ENCODE peak calls at places on chromosomes 11 and 22, in seven cellular contexts. W, Z, D, Q, K, T and N are unnamed samples.

GRCh38 chr11:125512106-125512505 is 16.0 kb upstream of the FEZ1 start:
- DNase-seq in W (no peak), D (no peak), Z (no peak), Q (no peak), T (no peak), K (no peak), N (no peak)

GRCh38 chr11:69251639-69252493 is 42.1 kb upstream of the MYEOV start:
- DNase-seq in D (no peak), Z (peak; percentile 5), W (peak; percentile 53), K (no peak), Q (no peak), T (no peak), N (no peak)

GRCh38 chr11:96278039-96278897 is 64.7 kb downstream of the MAML2 start:
- DNase-seq in W (no peak), Z (no peak), T (no peak), D (no peak), K (no peak), Q (no peak), N (no peak)

GRCh38 chr22:45103756-45104155 is 60.0 kb upstream of the NUP50 start:
- DNase-seq in K (no peak), W (no peak), Z (no peak), T (no peak), D (no peak), Q (no peak), N (no peak)

GRCh38 chr11:1049911-1050580 is 13.5 kb upstream of the MUC6 start:
- DNase-seq in K (no peak), T (no peak), D (no peak), Z (no peak), Q (no peak), W (no peak), N (no peak)

GRCh38 chr22:25080855-25081254 is 118.8 kb upstream of the CRYBB3 start:
- DNase-seq in T (no peak), D (no peak), W (no peak), Q (no peak), Z (no peak), K (no peak), N (no peak)

GRCh38 chr11:76251576-76251975 is 45.3 kb upstream of the WNT11 start:
- DNase-seq in Z (no peak), Q (no peak), W (no peak), T (no peak), K (no peak), D (no peak), N (no peak)

GRCh38 chr22:30422481-30423295 is 2.9 kb upstream of the MTFP1 start:
- DNase-seq in T (no peak), D (peak; percentile 78), W (peak; percentile 82), Q (no peak), K (no peak), Z (peak; percentile 73), N (peak; percentile 89)

GRCh38 chr11:46273511-46274205 is 3.8 kb upstream of the CREB3L1 start:
- DNase-seq in Q (no peak), T (no peak), K (no peak), Z (peak; percentile 27), W (peak; percentile 78), D (peak; percentile 66), N (no peak)

GRCh38 chr11:61083601-61084147 is 18.6 kb upstream of the CD5 start:
- DNase-seq in D (no peak), Z (no peak), W (no peak), Q (no peak), K (no peak), T (no peak), N (no peak)

DNA sequence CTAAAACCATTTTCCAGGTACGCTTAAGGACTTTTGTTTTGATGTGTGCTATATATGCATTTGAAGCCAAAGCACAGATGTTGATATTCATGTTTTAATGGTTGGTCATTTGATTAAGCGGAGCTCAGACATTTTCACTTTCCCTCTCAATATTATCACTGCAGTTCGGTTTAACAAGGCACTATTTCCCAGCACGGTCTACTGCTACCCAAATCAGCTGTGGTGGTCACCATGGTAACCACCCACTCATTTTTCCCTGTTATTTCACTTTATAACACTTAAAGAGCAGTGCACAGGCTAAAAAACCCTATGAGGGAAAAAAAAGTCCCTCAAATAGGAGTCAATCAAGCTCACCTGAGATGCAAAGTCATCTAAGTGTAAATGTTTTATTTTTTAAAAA is 439.6 kb upstream of the CCDC90B start:
- DNase-seq in Z (no peak), K (no peak), W (no peak), D (no peak), Q (no peak), T (no peak), N (no peak)
- TF ChIP-seq POLR2AphosphoS5 in Z (no peak), K (no peak), W (no peak), D (no peak), Q (no peak), T (no peak), N (no peak)

GRCh38 chr11:78465169-78465942 is 47.7 kb upstream of the GAB2 start:
- DNase-seq in Z (no peak), D (peak; percentile 35), Q (peak; percentile 47), W (no peak), K (no peak), T (peak; percentile 52), N (no peak)
- TF ChIP-seq POLR2AphosphoS5 in Z (no peak), D (peak; percentile 30), Q (peak; percentile 81), W (no peak), K (no peak), T (no peak), N (no peak)

DNA sequence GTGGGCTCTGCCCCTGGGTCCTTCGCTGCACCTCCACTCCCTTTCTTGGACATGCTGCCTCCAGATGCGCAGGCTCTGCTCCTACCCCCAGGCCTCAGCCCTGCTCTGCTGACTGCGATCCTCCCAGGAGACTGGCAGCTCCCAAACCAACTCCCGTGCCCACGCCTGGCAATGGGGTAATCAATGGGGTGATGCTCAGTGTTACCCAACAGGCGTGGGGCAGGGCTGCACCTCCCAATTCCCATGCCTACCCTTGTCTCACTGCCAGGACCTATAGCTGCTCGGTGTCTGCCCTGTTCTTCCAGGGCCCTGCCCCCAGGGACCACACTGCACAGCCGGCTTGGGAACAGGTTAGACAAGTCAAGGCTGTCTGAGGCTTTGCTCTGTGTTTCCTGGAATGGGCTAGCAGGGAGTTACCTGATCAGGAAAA is at the start of gene ALDH3B2:
- DNase-seq in T (no peak), Z (no peak), Q (no peak), K (no peak), W (peak; percentile 88), D (peak; percentile 81), N (no peak)
- TF ChIP-seq POLR2AphosphoS5 in T (no peak), Z (no peak), Q (no peak), K (no peak), W (no peak), D (peak; percentile 63), N (no peak)

DNA sequence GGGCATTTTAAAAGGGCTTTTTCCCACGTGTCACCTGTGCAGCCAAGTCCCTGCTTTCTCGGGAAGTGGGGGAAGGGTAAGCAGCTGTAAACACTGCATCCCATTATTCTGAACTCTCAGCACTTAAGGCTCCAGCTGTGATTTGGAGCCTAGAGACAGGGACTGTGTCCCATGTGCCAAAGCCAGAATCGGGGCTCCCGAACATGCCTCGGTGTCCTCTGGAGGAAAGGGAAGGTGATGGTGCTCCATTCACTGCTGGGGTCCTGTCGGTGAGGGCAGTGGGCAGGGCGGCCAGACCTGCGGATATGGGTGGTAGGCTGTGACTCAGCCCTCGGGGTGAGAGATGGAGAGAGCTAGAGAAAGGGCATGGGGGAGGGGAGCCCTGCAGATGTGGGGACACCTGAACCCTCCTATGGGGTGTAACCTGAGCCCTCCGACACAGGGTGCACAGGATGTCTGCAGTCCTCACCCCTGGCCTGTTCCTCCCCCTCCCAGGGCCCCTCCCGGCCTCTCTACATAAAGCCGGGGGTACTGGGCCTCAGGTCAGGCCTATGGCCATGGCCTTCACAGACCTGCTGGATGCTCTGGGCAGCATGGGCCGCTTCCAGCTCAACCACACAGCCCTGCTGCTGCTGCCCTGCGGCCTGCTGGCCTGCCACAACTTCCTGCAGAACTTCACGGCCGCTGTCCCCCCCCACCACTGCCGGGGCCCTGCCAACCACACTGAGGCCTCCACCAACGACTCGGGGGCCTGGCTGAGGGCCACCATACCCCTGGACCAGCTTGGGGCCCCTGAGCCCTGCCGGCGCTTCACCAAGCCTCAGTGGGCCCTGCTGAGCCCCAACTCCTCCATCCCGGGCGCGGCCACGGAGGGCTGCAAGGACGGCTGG is 31.8 kb downstream of the CAPN1 start:
- DNase-seq in Q (no peak), W (peak; percentile 24), D (no peak), K (no peak), Z (peak; percentile 37), T (no peak), N (no peak)
- TF ChIP-seq POLR2AphosphoS5 in Q (no peak), W (no peak), D (no peak), K (no peak), Z (no peak), T (no peak), N (peak; percentile 17)

DNA sequence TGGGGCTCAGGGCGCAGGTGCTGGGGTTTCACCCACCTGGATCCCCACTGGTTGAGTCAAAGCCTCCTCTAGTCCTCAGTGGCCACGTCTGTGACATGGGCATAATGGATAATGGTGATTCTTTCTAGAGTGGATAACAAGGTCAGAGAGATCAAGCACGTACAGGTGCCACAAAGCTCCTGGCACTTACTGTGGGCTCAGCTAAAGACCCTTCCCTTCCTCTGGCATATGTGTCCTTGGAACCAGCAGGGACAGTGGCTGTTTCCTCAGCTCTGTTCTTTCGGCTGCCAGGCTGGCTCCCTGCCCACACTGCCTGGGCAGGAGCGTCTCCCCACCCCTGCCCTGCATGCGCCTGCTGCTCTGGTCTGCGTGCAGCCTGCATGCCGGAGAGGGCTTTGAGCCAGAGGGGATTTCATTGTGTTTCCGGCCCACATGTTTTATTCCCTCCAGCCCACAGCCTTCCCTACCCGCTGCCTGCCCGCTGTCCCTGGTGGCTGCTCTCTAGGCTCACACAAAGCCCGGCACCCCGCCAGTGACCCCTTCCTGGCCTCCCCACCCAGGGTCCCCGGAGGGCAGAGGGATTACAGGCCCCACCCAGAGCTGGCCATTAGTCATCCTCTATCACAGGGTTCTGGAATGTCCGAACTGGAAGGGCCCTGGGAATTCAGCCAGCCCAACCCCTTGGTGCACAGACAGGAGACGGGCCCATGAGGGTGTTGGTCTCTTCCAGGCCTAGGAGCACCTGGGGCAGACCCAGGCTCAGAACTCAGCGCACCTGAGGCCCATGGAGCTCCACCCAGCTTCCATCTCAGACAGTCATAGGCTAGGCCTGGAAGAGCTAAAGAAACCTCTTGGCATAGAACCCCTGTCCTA is 55.3 kb upstream of the GCAT start:
- DNase-seq in K (peak; percentile 58), D (peak; percentile 89), T (no peak), W (peak; percentile 93), Q (no peak), Z (no peak), N (peak; percentile 92)
- TF ChIP-seq POLR2AphosphoS5 in K (no peak), D (peak; percentile 74), T (no peak), W (peak; percentile 42), Q (no peak), Z (no peak), N (peak; percentile 41)